ENCODE peak calls at places on chromosomes 2 and 18, in five cellular contexts. Q is kidney epithelial cell, D is stomach, N is astrocyte of the spinal cord, Y is spleen. M is an unnamed sample.

GRCh38 chr18:44548291-44549221 is 132.1 kb upstream of the SETBP1 start:
- DNase-seq in N (peak), Y (no peak), Q (no peak), D (no peak), M (peak)

GRCh38 chr2:9467687-9468086 is 6.7 kb upstream of the IAH1 start:
- DNase-seq in D (peak), Y (no peak), Q (no peak), N (no peak), M (no peak)

GRCh38 chr2:181106229-181106628 is 125.8 kb downstream of the UBE2E3 start:
- DNase-seq in N (peak), Y (no peak), D (no peak), Q (no peak), M (no peak)

GRCh38 chr2:123808243-123808642 is 216.8 kb upstream of the CNTNAP5 start:
- DNase-seq in Q (no peak), D (no peak), N (no peak), Y (no peak), M (no peak)

GRCh38 chr2:51003345-51004192 is 28.4 kb downstream of the NRXN1 start:
- DNase-seq in Y (no peak), D (no peak), N (no peak), Q (peak), M (peak)

GRCh38 chr18:987325-988186 is 82.9 kb downstream of the ADCYAP1 start:
- DNase-seq in D (no peak), N (peak), Q (peak), Y (no peak), M (peak)

GRCh38 chr2:10501521-10501961 is 53.4 kb upstream of the ODC1 start:
- DNase-seq in N (no peak), Y (peak), Q (no peak), D (peak), M (no peak)

GRCh38 chr2:171670655-171671054 is 16.6 kb upstream of the DYNC1I2 start:
- DNase-seq in Y (no peak), Q (no peak), N (no peak), D (no peak), M (peak)

GRCh38 chr2:147351789-147352188 is 493.0 kb upstream of the ACVR2A start:
- DNase-seq in Y (no peak), N (no peak), Q (no peak), D (no peak), M (no peak)

GRCh38 chr2:27376866-27377617 is 3.5 kb downstream of the ZNF513 start:
- DNase-seq in D (no peak), N (no peak), Y (no peak), Q (no peak), M (no peak)

GRCh38 chr2:68784849-68785248 is 50.2 kb downstream of the ARHGAP25 start:
- DNase-seq in N (no peak), D (no peak), Q (no peak), Y (no peak), M (no peak)

GRCh38 chr18:76528477-76529432 is 33.7 kb upstream of the ZNF516 start:
- DNase-seq in Y (peak), N (peak), D (peak), Q (no peak), M (peak)

GRCh38 chr2:217520361-217521010 is 482.3 kb downstream of the TNS1 start:
- DNase-seq in Q (no peak), N (no peak), D (no peak), Y (no peak), M (no peak)

GRCh38 chr18:48834421-48835011 is 116.2 kb downstream of the SMAD7 start:
- DNase-seq in N (peak), Y (peak), D (peak), Q (peak), M (peak)

GRCh38 chr2:40282428-40282827 is 169.5 kb downstream of the SLC8A1 start:
- DNase-seq in D (no peak), Q (no peak), N (no peak), Y (no peak), M (peak)

GRCh38 chr2:96868555-96869280 is 1.2 kb downstream of the SEMA4C start:
- DNase-seq in Q (peak), N (peak), D (peak), Y (peak), M (peak)

GRCh38 chr2:193267496-193268002 is 1072.8 kb upstream of the TMEFF2 start:
- DNase-seq in Q (no peak), D (no peak), N (no peak), Y (no peak), M (no peak)

GRCh38 chr2:218289639-218290315 is 2.5 kb downstream of the TMBIM1 start:
- DNase-seq in D (no peak), Y (no peak), N (peak), Q (peak), M (peak)

GRCh38 chr2:36635194-36635593 is 37.2 kb upstream of the FEZ2 start:
- DNase-seq in N (peak), Y (no peak), Q (no peak), D (no peak), M (no peak)

GRCh38 chr2:168136392-168136977 is 110.9 kb downstream of the STK39 start:
- DNase-seq in Q (no peak), D (no peak), Y (no peak), N (peak), M (peak)

GRCh38 chr2:55856936-55857335 is 66.6 kb downstream of the EFEMP1 start:
- DNase-seq in N (no peak), Q (peak), D (no peak), Y (no peak), M (no peak)

GRCh38 chr18:7273301-7273911 is 42.5 kb downstream of the LRRC30 start:
- DNase-seq in Y (peak), Q (no peak), D (peak), N (peak), M (peak)

GRCh38 chr2:42928692-42929576 is 136.6 kb upstream of the HAAO start:
- DNase-seq in Q (no peak), D (no peak), N (no peak), Y (no peak), M (peak)

GRCh38 chr2:3297523-3297922 is 80.1 kb downstream of the EIPR1 start:
- DNase-seq in N (no peak), D (peak), Q (no peak), Y (no peak), M (no peak)

GRCh38 chr2:159243521-159243920 is 43.0 kb downstream of the WDSUB1 start:
- DNase-seq in D (no peak), Q (no peak), Y (no peak), N (no peak), M (no peak)

GRCh38 chr2:105919191-105919811 is 174.6 kb downstream of the NCK2 start:
- DNase-seq in Q (peak), D (peak), Y (no peak), N (no peak), M (peak)

GRCh38 chr2:174066871-174067270 is 101.7 kb upstream of the SP3 start:
- DNase-seq in Q (no peak), Y (no peak), D (no peak), N (no peak), M (no peak)

GRCh38 chr2:219541611-219542180 is 1.9 kb downstream of the CHPF start:
- DNase-seq in N (peak), D (peak), Q (peak), Y (peak), M (peak)

GRCh38 chr2:17171446-17172049 is 346.7 kb downstream of the RAD51AP2 start:
- DNase-seq in Y (no peak), Q (no peak), N (peak), D (peak), M (peak)

GRCh38 chr2:72788756-72789155 is 37.1 kb downstream of the EXOC6B start:
- DNase-seq in Y (no peak), N (peak), Q (no peak), D (no peak), M (peak)

GRCh38 chr2:144890828-144891227 is 370.9 kb upstream of the ZEB2 start:
- DNase-seq in N (peak), Q (no peak), Y (no peak), D (no peak), M (peak)

GRCh38 chr2:120577896-120578295 is 157.8 kb upstream of the GLI2 start:
- DNase-seq in Q (no peak), N (no peak), D (no peak), Y (no peak), M (no peak)

GRCh38 chr2:7987992-7988391 is 693.9 kb upstream of the ID2 start:
- DNase-seq in Y (no peak), Q (no peak), N (no peak), D (peak), M (no peak)
- H3K4me3 ChIP-seq in Y (no peak), Q (no peak), N (no peak), D (no peak), M (no peak)

DNA sequence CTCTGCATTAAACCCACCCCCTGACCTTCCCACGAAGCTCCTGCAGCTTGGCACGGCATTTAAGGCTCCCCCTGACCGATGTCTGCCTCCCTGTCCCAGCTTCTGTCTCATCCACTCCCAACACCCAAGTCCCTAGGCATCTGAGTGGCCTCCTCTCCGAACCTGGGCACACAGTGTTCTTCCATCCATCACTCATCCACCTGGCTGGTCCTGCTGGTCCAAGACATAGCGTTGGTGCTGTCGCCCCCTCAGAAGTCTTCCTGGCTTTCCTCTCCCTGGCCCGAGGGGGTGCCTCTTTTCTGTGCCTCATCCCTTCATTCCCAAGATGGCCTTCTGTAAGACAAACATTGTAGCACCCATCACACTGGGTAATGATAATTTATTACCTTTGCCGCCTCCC is 323.6 kb downstream of the GBX2 start:
- DNase-seq in D (no peak), Y (peak), Q (no peak), N (no peak), M (no peak)
- TF ChIP-seq CTCF in D (no peak), Y (no peak), Q (no peak), N (no peak), M (no peak)

DNA sequence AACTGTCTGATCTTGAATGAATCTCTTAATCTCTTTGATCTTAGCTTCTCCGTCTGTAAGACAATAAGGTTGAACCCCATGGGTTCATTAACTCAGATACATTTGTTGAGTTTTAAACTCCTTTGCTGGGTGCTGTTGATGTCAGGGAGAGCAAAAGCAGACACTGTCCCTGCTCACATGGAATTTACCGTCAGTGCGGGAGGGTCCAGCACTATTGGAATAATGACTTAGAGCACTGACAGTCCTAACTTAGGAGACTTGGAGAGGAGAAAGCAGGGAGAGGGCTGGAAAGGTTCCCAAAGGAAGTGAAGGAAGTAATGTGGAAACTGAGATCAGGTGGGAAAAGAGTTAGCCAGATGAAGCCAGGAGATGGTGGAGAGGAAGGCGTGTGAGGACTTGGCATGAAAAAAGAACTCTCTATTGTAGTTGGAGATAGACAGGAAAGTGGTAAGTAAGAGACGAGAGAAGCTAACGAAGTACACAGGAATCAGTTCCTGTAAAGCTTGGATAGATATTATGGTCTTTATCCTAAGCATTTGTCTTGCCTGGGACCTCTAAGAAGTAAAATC is 141.4 kb upstream of the SERTAD2 start:
- DNase-seq in N (no peak), Y (no peak), Q (no peak), D (no peak), M (no peak)
- H3K4me3 ChIP-seq in N (no peak), Y (no peak), Q (no peak), D (no peak), M (no peak)

DNA sequence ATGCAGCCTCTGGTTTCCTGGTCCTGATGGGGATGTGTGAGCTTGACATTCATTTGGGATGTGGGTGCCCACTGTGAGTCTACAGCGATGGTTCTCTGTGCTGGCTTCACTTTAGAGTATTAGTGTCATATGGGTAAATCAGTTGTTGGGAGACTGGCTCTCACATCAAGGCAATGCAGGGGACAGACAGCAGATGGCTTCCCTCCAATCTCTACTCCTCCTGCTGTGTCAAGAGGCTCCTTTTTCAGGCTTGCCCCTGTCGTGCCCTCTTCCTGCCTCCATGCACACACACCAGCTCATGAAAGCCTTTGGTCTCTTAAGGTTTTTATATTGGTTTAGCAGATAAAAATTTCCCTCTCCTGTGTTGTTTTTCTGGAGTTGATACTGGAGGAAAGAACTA is 315.6 kb downstream of the RDH14 start:
- DNase-seq in N (no peak), Q (no peak), D (no peak), Y (no peak), M (no peak)
- TF ChIP-seq CTCF in N (no peak), Q (no peak), D (no peak), Y (no peak), M (no peak)

DNA sequence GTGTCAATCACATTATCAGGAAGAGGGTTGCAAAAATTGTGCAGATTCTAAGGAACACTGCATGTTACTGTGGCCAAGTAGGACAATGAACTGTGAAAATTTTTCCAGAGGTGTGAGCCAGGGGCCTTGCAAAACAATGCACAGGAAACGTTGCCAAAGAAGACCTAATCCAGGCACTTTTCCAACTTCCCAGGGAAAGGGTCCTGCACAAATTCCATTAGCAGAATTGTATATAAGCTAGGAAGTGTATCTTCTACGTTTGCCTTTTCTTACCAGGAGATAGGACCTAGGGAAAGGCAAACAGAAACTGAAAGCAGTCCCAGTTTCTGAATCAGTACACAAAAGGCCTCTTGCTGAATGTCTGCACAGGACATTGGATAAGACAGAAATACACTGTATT is 1888.3 kb upstream of the CELF4 start:
- DNase-seq in N (peak), D (no peak), Q (no peak), Y (no peak), M (peak)
- H3K4me3 ChIP-seq in N (no peak), D (no peak), Q (no peak), Y (no peak), M (peak)

M was measured in fibroblast of pulmonary artery.